ENCODE peak calls at places on chromosome 19, in eight cellular contexts. R is body of pancreas, U is heart left ventricle, F is lower leg skin, P is H1, C is right lobe of liver, I is breast epithelium, H is ovary. T is an unnamed sample.

GRCh38 chr19:19205416-19206410 is 2.5 kb upstream of the NR2C2AP start:
- DNase-seq in R (no peak), U (no peak), F (no peak), P (no peak), C (no peak), I (no peak), H (no peak), T (no peak)

GRCh38 chr19:18778826-18779354 is 12.2 kb downstream of the COMP start:
- DNase-seq in R (no peak), U (no peak), F (no peak), P (no peak), C (no peak), I (no peak), H (no peak), T (no peak)

GRCh38 chr19:34506026-34506370 is 24.4 kb downstream of the WTIP start:
- DNase-seq in R (no peak), U (no peak), F (no peak), P (no peak), C (no peak), I (no peak), H (no peak), T (no peak)

GRCh38 chr19:33280351-33280921 is 21.9 kb downstream of the CEBPA start:
- DNase-seq in R (no peak), U (no peak), F (no peak), P (no peak), C (no peak), I (no peak), H (no peak), T (no peak)

GRCh38 chr19:2064788-2065524 is 13.9 kb upstream of the MKNK2 start:
- DNase-seq in R (no peak), U (no peak), F (no peak), P (no peak), C (no peak), I (peak), H (no peak), T (no peak)

GRCh38 chr19:31220540-31220939 is 128.7 kb downstream of the TSHZ3 start:
- DNase-seq in R (peak), U (no peak), F (no peak), P (no peak), C (no peak), I (no peak), H (no peak), T (no peak)

GRCh38 chr19:10553943-10554381 is 10.3 kb downstream of the ATG4D start:
- DNase-seq in R (peak), U (no peak), F (no peak), P (no peak), C (no peak), I (peak), H (no peak), T (peak)

GRCh38 chr19:33390908-33391630 is 17.6 kb downstream of the CEBPG start:
- DNase-seq in R (no peak), U (peak), F (no peak), P (no peak), C (peak), I (no peak), H (peak), T (no peak)

GRCh38 chr19:30792561-30793505 is 420.6 kb downstream of the ZNF536 start:
- DNase-seq in R (no peak), U (no peak), F (peak), P (no peak), C (no peak), I (no peak), H (no peak), T (no peak)

GRCh38 chr19:11435833-11436313 is 438 bp downstream of the PRKCSH start:
- DNase-seq in R (no peak), U (no peak), F (no peak), P (no peak), C (peak), I (no peak), H (no peak), T (no peak)

GRCh38 chr19:16988661-16989060 is 37.9 kb downstream of the CPAMD8 start:
- DNase-seq in R (no peak), U (no peak), F (no peak), P (no peak), C (no peak), I (no peak), H (no peak), T (no peak)

GRCh38 chr19:16106121-16106520 is 5.6 kb upstream of the RAB8A start:
- DNase-seq in R (no peak), U (no peak), F (no peak), P (no peak), C (no peak), I (no peak), H (no peak), T (no peak)

GRCh38 chr19:3080281-3080680 is 13.9 kb upstream of the GNA11 start:
- DNase-seq in R (no peak), U (peak), F (no peak), P (no peak), C (no peak), I (peak), H (peak), T (no peak)

GRCh38 chr19:15776991-15777787 is 10.3 kb upstream of the OR10H5 start:
- DNase-seq in R (no peak), U (no peak), F (no peak), P (no peak), C (no peak), I (no peak), H (no peak), T (no peak)

GRCh38 chr19:51107406-51108065 is 673 bp downstream of the CTU1 start:
- DNase-seq in R (no peak), U (no peak), F (no peak), P (no peak), C (no peak), I (no peak), H (no peak), T (no peak)

GRCh38 chr19:16889429-16889882 is 657 bp downstream of the F2RL3 start:
- DNase-seq in R (no peak), U (peak), F (no peak), P (no peak), C (no peak), I (no peak), H (no peak), T (no peak)

GRCh38 chr19:16628984-16629691 is 1.1 kb upstream of the MED26 start:
- DNase-seq in R (peak), U (peak), F (peak), P (no peak), C (no peak), I (peak), H (peak), T (peak)

GRCh38 chr19:19461306-19461670 is 54.1 kb downstream of the TSSK6 start:
- DNase-seq in R (no peak), U (no peak), F (no peak), P (no peak), C (no peak), I (no peak), H (no peak), T (no peak)

GRCh38 chr19:24073807-24074206 is 13.2 kb upstream of the ZNF254 start:
- DNase-seq in R (no peak), U (no peak), F (no peak), P (no peak), C (no peak), I (no peak), H (no peak), T (peak)

GRCh38 chr19:24071078-24071477 is 15.9 kb upstream of the ZNF254 start:
- DNase-seq in R (no peak), U (no peak), F (no peak), P (no peak), C (no peak), I (no peak), H (no peak), T (no peak)

GRCh38 chr19:24072720-24073119 is 14.3 kb upstream of the ZNF254 start:
- DNase-seq in R (no peak), U (no peak), F (no peak), P (no peak), C (no peak), I (no peak), H (no peak), T (no peak)

GRCh38 chr19:24078688-24079087 is 8.3 kb upstream of the ZNF254 start:
- DNase-seq in R (no peak), U (no peak), F (no peak), P (peak), C (no peak), I (no peak), H (no peak), T (no peak)

DNA sequence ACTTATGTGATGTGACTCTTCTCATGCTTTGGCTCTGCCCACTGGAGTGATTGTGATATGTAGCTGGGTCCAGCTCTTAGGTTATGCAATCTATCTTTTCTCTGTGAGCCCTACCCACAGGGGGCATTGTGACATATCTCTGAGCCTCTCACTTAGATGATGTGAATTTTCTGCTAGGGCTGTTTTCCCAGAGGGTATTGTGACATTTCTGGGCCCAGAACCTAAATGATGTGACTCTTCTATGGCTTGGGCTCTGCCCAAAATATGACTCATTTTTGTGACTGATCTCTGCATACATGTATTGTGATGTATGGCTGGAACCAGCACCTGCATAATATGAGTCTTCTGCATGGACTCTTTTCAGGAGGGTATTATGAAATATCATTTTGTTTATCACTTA is 12.3 kb upstream of the ZNF254 start:
- DNase-seq in R (no peak), U (no peak), F (no peak), P (no peak), C (no peak), I (no peak), H (no peak), T (no peak)
- H3K4me3 ChIP-seq in R (no peak), U (no peak), F (no peak), P (peak), C (no peak), I (no peak), H (no peak), T (no peak)

DNA sequence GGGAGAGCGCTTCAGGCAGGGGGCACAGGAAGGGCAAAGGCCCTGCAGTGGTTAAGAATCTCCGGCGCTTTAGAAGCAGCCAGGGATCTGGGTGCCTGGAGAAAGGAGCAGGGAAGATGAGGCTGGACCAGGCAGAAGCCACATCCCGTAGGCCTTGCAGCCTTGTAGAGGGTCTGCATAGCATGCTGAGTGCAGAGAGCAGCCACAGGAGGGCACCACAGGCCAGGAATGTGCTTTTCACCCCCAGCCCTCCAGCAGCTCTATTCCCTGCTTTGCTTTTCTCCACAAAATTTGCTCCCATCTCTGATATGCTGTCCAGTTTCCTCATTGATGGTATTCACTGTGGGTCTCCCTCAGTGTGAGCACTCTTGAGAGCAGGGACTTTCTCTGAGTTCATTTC is 5.7 kb downstream of the WDR62 start:
- DNase-seq in R (peak), U (peak), F (no peak), P (no peak), C (no peak), I (no peak), H (peak), T (peak)
- TF ChIP-seq CTCF in R (no peak), U (peak), F (no peak), P (peak), C (peak), I (peak), H (no peak), T (peak)

GRCh38 chr19:42406111-42406510 is 16.0 kb upstream of the CNFN start:
- DNase-seq in R (no peak), U (no peak), F (no peak), P (no peak), C (no peak), I (no peak), H (no peak), T (no peak)
- TF ChIP-seq POLR2A in R (no peak), U (no peak), F (no peak), P (no peak), C (no peak), I (no peak), H (no peak), T (no peak)

DNA sequence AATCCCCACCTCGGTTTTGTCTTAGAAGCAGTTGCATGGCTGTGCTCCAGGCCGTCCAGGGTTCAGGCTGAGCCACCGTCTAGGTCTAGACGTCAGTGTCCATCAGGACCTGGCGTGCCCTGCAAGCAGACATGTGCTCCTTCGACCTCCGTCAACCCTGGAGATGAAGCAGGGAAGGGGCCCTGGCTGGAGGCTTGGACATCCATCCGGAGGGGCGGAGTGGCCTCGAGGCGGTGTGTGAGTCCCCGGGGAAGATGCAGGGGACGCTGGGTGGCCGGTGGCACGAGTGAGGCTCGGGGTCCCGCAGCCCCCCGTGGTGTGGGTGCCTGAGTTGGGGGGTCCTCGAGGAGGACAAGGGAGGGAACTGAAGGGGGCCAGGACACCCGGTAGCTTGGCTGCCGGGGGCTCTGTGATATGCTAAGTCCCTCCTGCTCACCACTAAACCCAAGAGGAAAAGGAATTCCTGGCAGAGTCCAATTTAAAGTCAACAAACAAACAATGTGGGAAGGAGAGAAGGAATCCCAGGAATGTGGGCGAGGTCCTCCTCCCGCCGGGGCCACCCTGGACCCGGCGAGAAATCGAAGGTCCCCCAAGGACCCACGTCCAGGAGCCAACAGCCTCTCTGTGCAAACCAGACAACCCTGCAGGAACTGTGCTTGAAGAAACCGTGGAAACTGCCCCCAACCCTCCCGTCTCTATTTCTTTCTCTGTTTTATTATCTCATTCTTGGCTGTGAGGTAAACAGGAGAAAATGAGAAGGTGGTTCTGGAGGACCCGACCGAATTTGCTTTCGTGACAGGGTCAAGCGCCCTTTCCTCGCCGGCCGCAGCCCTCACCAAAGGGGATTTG is 14.8 kb upstream of the PTBP1 start:
- DNase-seq in R (peak), U (no peak), F (no peak), P (peak), C (no peak), I (no peak), H (no peak), T (peak)
- H3K4me3 ChIP-seq in R (no peak), U (peak), F (no peak), P (peak), C (no peak), I (peak), H (no peak), T (peak)

GRCh38 chr19:40702337-40703012 is 12.0 kb upstream of the NUMBL start:
- DNase-seq in R (peak), U (peak), F (no peak), P (no peak), C (no peak), I (no peak), H (no peak), T (peak)
- TF ChIP-seq CTCF in R (no peak), U (peak), F (no peak), P (peak), C (no peak), I (peak), H (no peak), T (peak)

GRCh38 chr19:55088021-55088451 is 12.4 kb downstream of the EPS8L1 start:
- DNase-seq in R (no peak), U (no peak), F (no peak), P (no peak), C (no peak), I (no peak), H (no peak), T (no peak)
- TF ChIP-seq POLR2A in R (no peak), U (no peak), F (no peak), P (no peak), C (no peak), I (no peak), H (no peak), T (no peak)

DNA sequence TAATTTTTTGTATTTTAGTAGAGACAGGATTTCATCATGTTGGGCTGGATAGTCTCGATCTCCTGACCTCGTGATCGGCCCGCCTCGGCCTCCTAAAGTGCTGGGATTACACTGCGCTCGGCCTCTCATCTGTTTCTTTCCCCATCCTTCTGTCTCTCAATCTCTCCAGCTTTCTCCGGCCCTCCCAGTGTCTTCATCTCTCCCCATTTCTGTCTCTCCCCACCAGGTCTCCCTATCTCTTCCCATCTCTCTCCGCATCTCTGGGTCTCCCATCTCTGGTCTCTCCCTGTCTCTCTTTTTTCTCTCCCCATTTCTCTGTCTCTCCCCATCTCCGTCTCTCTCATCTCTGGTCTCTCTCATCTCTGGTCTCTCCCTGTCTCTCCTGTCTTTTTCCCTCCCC is 12.2 kb upstream of the NFIX start:
- DNase-seq in R (no peak), U (no peak), F (no peak), P (no peak), C (no peak), I (no peak), H (no peak), T (no peak)
- H3K4me3 ChIP-seq in R (no peak), U (peak), F (no peak), P (peak), C (no peak), I (peak), H (peak), T (peak)

GRCh38 chr19:6364353-6364752 is 3.0 kb downstream of the CLPP start:
- DNase-seq in R (no peak), U (no peak), F (no peak), P (no peak), C (no peak), I (no peak), H (peak), T (no peak)
- TF ChIP-seq CTCF in R (no peak), U (no peak), F (no peak), P (no peak), C (no peak), I (no peak), H (no peak), T (no peak)

GRCh38 chr19:39480337-39481228 is at the start of gene TIMM50:
- DNase-seq in R (peak), U (peak), F (peak), P (peak), C (peak), I (peak), H (peak), T (peak)
- TF ChIP-seq POLR2A in R (no peak), U (peak), F (peak), P (peak), C (peak), I (peak), H (peak), T (no peak)

T was measured in stomach.